ENCODE peak calls at places on chromosomes 5 and 9, in seven cellular contexts. N is HCT116, F is GM23248, A is heart right ventricle, I is mammary epithelial cell, Z is WERI-Rb-1, C is kidney. Q is an unnamed sample.

GRCh38 chr5:51846015-51846414 is 462.8 kb downstream of the ISL1 start:
- DNase-seq in A (no peak), N (no peak), C (no peak), F (no peak), I (peak; percentile 33), Z (no peak), Q (no peak)

GRCh38 chr9:27632254-27632653 is 59.0 kb upstream of the C9orf72 start:
- DNase-seq in Z (no peak), N (no peak), C (no peak), F (no peak), I (peak; percentile 91), A (no peak), Q (no peak)

GRCh38 chr5:147437161-147437596 is 72.7 kb downstream of the DPYSL3 start:
- DNase-seq in A (no peak), F (no peak), I (no peak), Z (no peak), N (no peak), C (no peak), Q (no peak)

GRCh38 chr5:114969482-114969881 is 200.2 kb downstream of the TRIM36 start:
- DNase-seq in I (no peak), F (no peak), N (no peak), C (no peak), Z (no peak), A (no peak), Q (no peak)

GRCh38 chr9:91494751-91495150 is 71.1 kb upstream of the NFIL3 start:
- DNase-seq in I (no peak), Z (no peak), F (no peak), C (no peak), N (no peak), A (no peak), Q (no peak)

GRCh38 chr9:78028926-78029325 is 2.7 kb downstream of the GNAQ start:
- DNase-seq in C (no peak), N (no peak), A (no peak), I (no peak), F (peak; percentile 28), Z (no peak), Q (no peak)

GRCh38 chr5:132829742-132830435 is 558 bp downstream of the SHROOM1 start:
- DNase-seq in F (peak; percentile 90), N (peak; percentile 38), C (peak; percentile 94), Z (peak; percentile 86), I (peak; percentile 67), A (peak; percentile 78), Q (peak; percentile 79)

GRCh38 chr5:76601470-76601869 is 21.7 kb downstream of the F2RL2 start:
- DNase-seq in N (peak; percentile 48), C (no peak), I (peak; percentile 46), F (peak; percentile 82), A (peak; percentile 57), Z (no peak), Q (peak; percentile 54)

GRCh38 chr9:97966493-97966892 is 16.6 kb upstream of the ANP32B start:
- DNase-seq in A (no peak), I (no peak), Z (no peak), N (no peak), C (no peak), F (no peak), Q (no peak)

GRCh38 chr5:179306191-179307005 is 38.9 kb downstream of the ADAMTS2 start:
- DNase-seq in C (peak; percentile 35), I (no peak), N (no peak), Z (no peak), A (no peak), F (peak; percentile 57), Q (no peak)

GRCh38 chr5:155844541-155844940 is 482.4 kb upstream of the SGCD start:
- DNase-seq in N (no peak), C (no peak), I (no peak), Z (no peak), A (no peak), F (no peak), Q (no peak)

GRCh38 chr5:133337795-133338445 is 274.4 kb downstream of the FSTL4 start:
- DNase-seq in I (no peak), F (no peak), N (no peak), A (no peak), C (peak; percentile 44), Z (no peak), Q (no peak)

GRCh38 chr9:137522746-137523455 is 27.3 kb downstream of the PNPLA7 start:
- DNase-seq in I (no peak), N (no peak), C (peak; percentile 64), F (no peak), Z (no peak), A (no peak), Q (no peak)

GRCh38 chr5:1127991-1128785 is 16.3 kb upstream of the SLC12A7 start:
- DNase-seq in Z (no peak), I (no peak), A (peak; percentile 72), C (peak; percentile 65), F (peak; percentile 49), N (no peak), Q (no peak)

GRCh38 chr5:1128977-1129724 is 17.3 kb upstream of the SLC12A7 start:
- DNase-seq in Z (no peak), N (no peak), F (no peak), I (no peak), A (no peak), C (peak; percentile 85), Q (no peak)

GRCh38 chr5:1130218-1130946 is 18.5 kb upstream of the SLC12A7 start:
- DNase-seq in Z (no peak), A (no peak), F (no peak), I (no peak), C (peak; percentile 93), N (no peak), Q (peak; percentile 88)

GRCh38 chr5:1131191-1131621 is 19.3 kb upstream of the SLC12A7 start:
- DNase-seq in I (no peak), C (peak; percentile 78), Z (no peak), F (no peak), A (no peak), N (no peak), Q (no peak)

DNA sequence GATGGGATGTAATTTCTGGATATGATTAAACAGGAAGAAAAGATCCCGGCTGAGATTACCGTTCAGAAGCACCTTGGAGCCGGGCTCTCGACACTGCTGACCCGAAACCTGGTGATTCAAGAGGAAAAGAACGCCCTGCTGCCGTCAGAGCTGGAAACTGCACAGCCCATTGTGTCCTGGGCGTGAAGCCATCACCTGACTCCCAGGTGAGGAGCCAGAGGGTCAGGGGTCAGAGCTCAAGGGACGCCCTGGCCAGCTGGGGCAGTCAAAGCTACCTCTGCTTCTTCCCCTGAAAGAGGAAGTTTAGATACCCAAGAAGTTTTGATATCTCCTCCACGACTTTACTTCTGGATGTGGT is 17.8 kb upstream of the SLC12A7 start:
- DNase-seq in C (peak; percentile 88), A (no peak), N (no peak), F (no peak), I (no peak), Z (no peak), Q (no peak)
- H3K27ac ChIP-seq in C (no peak overlapping the region), A (no peak overlapping the region), N (no peak overlapping the region), F (no peak overlapping the region), I (no peak overlapping the region), Z (no peak overlapping the region), Q (peak overlapping the region; percentile 85)

GRCh38 chr5:1015545-1015944 is 6.9 kb downstream of the NKD2 start:
- DNase-seq in I (no peak), F (no peak), Z (no peak), N (no peak), A (no peak), C (peak; percentile 66), Q (no peak)

GRCh38 chr5:1016476-1016875 is 7.9 kb downstream of the NKD2 start:
- DNase-seq in C (peak; percentile 39), Z (no peak), N (no peak), I (no peak), F (no peak), A (no peak), Q (no peak)

GRCh38 chr5:1017056-1017455 is 8.5 kb downstream of the NKD2 start:
- DNase-seq in C (peak; percentile 68), I (no peak), A (no peak), F (no peak), N (no peak), Z (no peak), Q (no peak)

GRCh38 chr5:1014781-1015221 is 6.2 kb downstream of the NKD2 start:
- DNase-seq in N (no peak), A (no peak), I (no peak), F (no peak), Z (no peak), C (peak; percentile 67), Q (no peak)

DNA sequence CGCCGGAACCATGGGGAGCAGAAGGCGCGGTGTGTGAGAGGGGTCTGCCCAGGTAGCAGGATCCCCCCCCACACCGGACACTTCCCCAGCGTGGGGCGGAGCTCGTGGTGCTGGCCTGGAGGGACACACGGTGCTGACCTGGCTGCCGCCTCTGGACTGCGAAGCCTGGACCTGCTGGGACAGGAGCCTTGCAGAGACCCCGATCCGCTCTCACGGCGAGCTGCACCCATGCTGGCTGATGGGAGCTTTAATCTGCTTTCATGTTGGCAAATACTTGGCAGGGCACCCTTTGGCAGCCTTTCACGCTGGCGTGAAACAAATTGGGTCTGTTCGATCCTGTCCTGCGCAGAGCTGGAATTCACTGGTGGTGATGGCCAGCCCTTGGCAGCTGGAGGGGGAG is 7.4 kb downstream of the NKD2 start:
- DNase-seq in N (no peak), F (no peak), C (peak; percentile 70), A (no peak), Z (no peak), I (no peak), Q (no peak)
- H3K27ac ChIP-seq in N (no peak overlapping the region), F (no peak overlapping the region), C (no peak overlapping the region), A (no peak overlapping the region), Z (no peak overlapping the region), I (no peak overlapping the region), Q (no peak overlapping the region)

DNA sequence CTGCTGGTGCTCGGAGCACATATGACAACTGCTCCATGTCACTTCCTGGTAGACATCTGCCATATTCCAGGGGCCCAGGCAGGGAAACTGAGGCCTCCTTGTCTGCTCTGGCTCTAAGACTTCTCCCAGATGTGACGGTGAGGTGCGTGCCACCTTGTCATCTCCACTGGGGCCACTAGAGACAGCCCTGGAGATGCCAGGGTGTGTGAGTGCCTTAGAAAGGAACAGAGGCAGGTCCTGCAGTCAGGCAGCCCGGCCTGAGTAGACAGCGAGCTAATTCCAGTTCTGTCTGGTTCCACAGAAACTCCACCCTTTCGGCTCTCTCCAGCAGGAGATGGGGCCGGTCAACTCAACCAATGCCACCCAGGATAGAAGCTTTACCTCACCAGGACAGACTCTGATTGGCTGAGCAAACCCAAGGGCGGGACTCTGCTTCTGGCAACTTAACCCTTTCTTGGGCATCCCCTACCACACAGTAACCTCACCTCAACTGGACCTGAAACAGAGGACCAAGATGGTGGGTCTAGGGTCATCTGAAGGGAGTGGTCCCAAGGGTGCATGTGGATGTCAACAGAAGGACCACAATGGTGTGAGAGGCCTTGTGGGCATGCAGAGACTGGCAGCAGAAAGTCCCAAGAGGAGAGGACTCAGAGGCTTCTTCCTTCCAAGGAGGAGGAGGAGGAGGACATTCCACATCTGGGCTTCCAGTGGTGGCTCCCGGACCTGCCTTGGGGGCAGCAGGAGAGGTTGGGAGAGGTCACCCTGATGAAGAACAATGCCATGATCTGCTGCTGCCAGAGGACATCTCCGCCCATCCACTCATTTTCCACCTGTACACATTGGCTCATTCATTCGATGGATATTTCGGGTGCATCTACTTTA is 77.7 kb downstream of the RGS3 start:
- DNase-seq in C (no peak), A (peak; percentile 48), I (peak; percentile 30), N (peak; percentile 54), F (peak; percentile 67), Z (peak; percentile 66), Q (no peak)
- H3K27ac ChIP-seq in C (no peak overlapping the region), A (no peak overlapping the region), I (no peak overlapping the region), N (peak overlapping the region; percentile 27), F (no peak overlapping the region), Z (no peak overlapping the region), Q (no peak overlapping the region)

DNA sequence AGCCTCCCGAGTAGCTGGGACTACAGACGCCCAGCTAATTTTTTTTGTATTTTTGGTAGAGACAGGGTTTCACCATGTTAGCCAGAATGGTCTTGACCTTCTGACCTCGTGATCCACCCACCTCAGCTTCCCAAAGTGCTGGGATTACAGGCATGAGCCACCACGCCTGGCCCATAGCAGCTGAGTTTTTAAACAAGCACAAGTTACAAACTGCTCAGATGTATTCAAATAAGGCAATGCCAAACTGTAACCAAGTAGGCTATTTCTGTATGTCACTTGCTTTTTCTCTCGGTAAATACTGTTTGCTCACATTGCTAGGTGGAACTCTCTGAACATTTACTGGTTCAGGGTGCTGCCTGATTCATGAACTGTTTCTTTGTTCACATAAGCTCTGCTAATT is 799.3 kb upstream of the NUDT12 start:
- DNase-seq in A (no peak), C (no peak), Z (no peak), F (no peak), N (no peak), I (no peak), Q (peak; percentile 35)
- H3K27ac ChIP-seq in A (no peak overlapping the region), C (no peak overlapping the region), Z (no peak overlapping the region), F (no peak overlapping the region), N (no peak overlapping the region), I (no peak overlapping the region), Q (peak overlapping the region; percentile 68)